ENCODE peak calls at places on chromosomes 16 and 17, in eight cellular contexts. G, Y, P, O, C, V, H and L are unnamed samples.

GRCh38 chr17:81924557-81925532 is 2.7 kb downstream of the MAFG start:
- DNase-seq in G (no peak), Y (no peak), P (no peak), O (no peak), C (no peak), V (no peak), H (no peak), L (no peak)

GRCh38 chr17:77493901-77494663 is 353.3 kb downstream of the SEC14L1 start:
- DNase-seq in G (no peak), Y (no peak), P (no peak), O (no peak), C (peak; percentile 43), V (no peak), H (no peak), L (no peak)

GRCh38 chr17:19250421-19251141 is 13.4 kb downstream of the EPN2 start:
- DNase-seq in G (peak; percentile 84), Y (no peak), P (no peak), O (no peak), C (peak; percentile 81), V (no peak), H (no peak), L (no peak)

GRCh38 chr16:68065716-68066305 is 19.4 kb upstream of the NFATC3 start:
- DNase-seq in G (no peak), Y (peak; percentile 84), P (no peak), O (no peak), C (no peak), V (peak; percentile 82), H (no peak), L (peak; percentile 72)

GRCh38 chr17:39667262-39668140 is 752 bp upstream of the PNMT start:
- DNase-seq in G (no peak), Y (no peak), P (no peak), O (no peak), C (no peak), V (no peak), H (no peak), L (no peak)

GRCh38 chr16:87832137-87832527 is 37.2 kb downstream of the SLC7A5 start:
- DNase-seq in G (no peak), Y (no peak), P (no peak), O (no peak), C (no peak), V (no peak), H (no peak), L (no peak)

GRCh38 chr16:8655184-8655717 is 19.2 kb upstream of the ABAT start:
- DNase-seq in G (no peak), Y (peak; percentile 51), P (peak; percentile 45), O (no peak), C (no peak), V (peak; percentile 35), H (peak; percentile 49), L (peak; percentile 44)

GRCh38 chr16:55126456-55126855 is 195.8 kb downstream of the IRX5 start:
- DNase-seq in G (no peak), Y (no peak), P (no peak), O (no peak), C (no peak), V (no peak), H (no peak), L (no peak)

GRCh38 chr17:41772586-41773189 is 13.8 kb downstream of the JUP start:
- DNase-seq in G (no peak), Y (no peak), P (no peak), O (no peak), C (no peak), V (no peak), H (no peak), L (no peak)

GRCh38 chr17:65023791-65024190 is 32.7 kb downstream of the GNA13 start:
- DNase-seq in G (no peak), Y (no peak), P (no peak), O (no peak), C (no peak), V (no peak), H (no peak), L (no peak)

GRCh38 chr16:18833707-18834505 is 32.6 kb upstream of the ARL6IP1 start:
- DNase-seq in G (no peak), Y (no peak), P (no peak), O (no peak), C (no peak), V (no peak), H (no peak), L (no peak)

GRCh38 chr17:34717092-34717491 is 137.7 kb downstream of the TMEM132E start:
- DNase-seq in G (no peak), Y (no peak), P (no peak), O (no peak), C (no peak), V (no peak), H (no peak), L (no peak)

GRCh38 chr16:85473909-85474640 is 139.0 kb upstream of the GSE1 start:
- DNase-seq in G (no peak), Y (peak; percentile 32), P (peak; percentile 47), O (no peak), C (peak; percentile 63), V (no peak), H (no peak), L (no peak)

GRCh38 chr17:77456271-77456950 is 315.6 kb downstream of the SEC14L1 start:
- DNase-seq in G (no peak), Y (no peak), P (no peak), O (no peak), C (no peak), V (no peak), H (no peak), L (no peak)

GRCh38 chr17:77848257-77848656 is 110.2 kb upstream of the TNRC6C start:
- DNase-seq in G (no peak), Y (no peak), P (no peak), O (no peak), C (no peak), V (no peak), H (no peak), L (no peak)

GRCh38 chr16:75305364-75306101 is 54.1 kb upstream of the BCAR1 start:
- DNase-seq in G (no peak), Y (peak; percentile 100), P (peak; percentile 65), O (peak; percentile 87), C (peak; percentile 90), V (peak; percentile 100), H (peak; percentile 44), L (peak; percentile 100)

GRCh38 chr17:27200476-27200875 is 93.4 kb upstream of the WSB1 start:
- DNase-seq in G (no peak), Y (no peak), P (no peak), O (no peak), C (no peak), V (no peak), H (no peak), L (no peak)

GRCh38 chr16:6131526-6132050 is 1034.0 kb upstream of the EEF2KMT start:
- DNase-seq in G (no peak), Y (peak; percentile 28), P (no peak), O (no peak), C (no peak), V (no peak), H (no peak), L (no peak)

GRCh38 chr17:48153711-48154642 is 46.4 kb downstream of the SNX11 start:
- DNase-seq in G (no peak), Y (peak; percentile 69), P (peak; percentile 30), O (no peak), C (no peak), V (peak; percentile 54), H (peak; percentile 42), L (peak; percentile 52)

GRCh38 chr17:57164814-57165213 is 79.8 kb downstream of the AKAP1 start:
- DNase-seq in G (no peak), Y (no peak), P (no peak), O (no peak), C (no peak), V (no peak), H (no peak), L (no peak)

GRCh38 chr16:55900616-55901393 is 25.6 kb upstream of the CES5A start:
- DNase-seq in G (no peak), Y (no peak), P (no peak), O (no peak), C (no peak), V (no peak), H (no peak), L (no peak)